ENCODE peak calls at places on chromosome 9, in eight cellular contexts. One of them, this sample, is unnamed.

GRCh38 chr9:87464110-87464991 is 33.3 kb upstream of the DAPK1 start:
- DNase-seq in activated CD4-positive, alpha-beta T cell treated with anti-CD3 and anti-CD28 coated beads, Interleukin-2, amount 50 U/mL, for 48 hours: peak
- DNase-seq in glutamatergic neuron: no peak
- DNase-seq in breast epithelium: no peak
- DNase-seq in esophagus squamous epithelium: no peak
- DNase-seq in naive thymus-derived CD4-positive, alpha-beta T cell: no peak
- DNase-seq in NB4: no peak
- DNase-seq in T-helper 9 cell: no peak
- DNase-seq in this sample: no peak

GRCh38 chr9:93397664-93398381 is 53.7 kb upstream of the FAM120A start:
- DNase-seq in activated CD4-positive, alpha-beta T cell treated with anti-CD3 and anti-CD28 coated beads, Interleukin-2, amount 50 U/mL, for 48 hours: no peak
- DNase-seq in glutamatergic neuron: no peak
- DNase-seq in breast epithelium: no peak
- DNase-seq in esophagus squamous epithelium: no peak
- DNase-seq in naive thymus-derived CD4-positive, alpha-beta T cell: no peak
- DNase-seq in NB4: peak
- DNase-seq in T-helper 9 cell: no peak
- DNase-seq in this sample: no peak

GRCh38 chr9:83208065-83208850 is 145.3 kb upstream of the RASEF start:
- DNase-seq in activated CD4-positive, alpha-beta T cell treated with anti-CD3 and anti-CD28 coated beads, Interleukin-2, amount 50 U/mL, for 48 hours: no peak
- DNase-seq in glutamatergic neuron: no peak
- DNase-seq in breast epithelium: no peak
- DNase-seq in esophagus squamous epithelium: no peak
- DNase-seq in naive thymus-derived CD4-positive, alpha-beta T cell: no peak
- DNase-seq in NB4: no peak
- DNase-seq in T-helper 9 cell: no peak
- DNase-seq in this sample: no peak

GRCh38 chr9:122562134-122562760 is 9.3 kb downstream of the OR1N2 start:
- DNase-seq in activated CD4-positive, alpha-beta T cell treated with anti-CD3 and anti-CD28 coated beads, Interleukin-2, amount 50 U/mL, for 48 hours: no peak
- DNase-seq in glutamatergic neuron: peak
- DNase-seq in breast epithelium: no peak
- DNase-seq in esophagus squamous epithelium: no peak
- DNase-seq in naive thymus-derived CD4-positive, alpha-beta T cell: no peak
- DNase-seq in NB4: no peak
- DNase-seq in T-helper 9 cell: no peak
- DNase-seq in this sample: no peak

GRCh38 chr9:130570200-130570599 is 9.2 kb upstream of the FUBP3 start:
- DNase-seq in activated CD4-positive, alpha-beta T cell treated with anti-CD3 and anti-CD28 coated beads, Interleukin-2, amount 50 U/mL, for 48 hours: no peak
- DNase-seq in glutamatergic neuron: no peak
- DNase-seq in breast epithelium: no peak
- DNase-seq in esophagus squamous epithelium: no peak
- DNase-seq in naive thymus-derived CD4-positive, alpha-beta T cell: no peak
- DNase-seq in NB4: no peak
- DNase-seq in T-helper 9 cell: no peak
- DNase-seq in this sample: no peak

GRCh38 chr9:127214421-127215265 is 49.9 kb upstream of the GARNL3 start:
- DNase-seq in activated CD4-positive, alpha-beta T cell treated with anti-CD3 and anti-CD28 coated beads, Interleukin-2, amount 50 U/mL, for 48 hours: peak
- DNase-seq in glutamatergic neuron: peak
- DNase-seq in breast epithelium: peak
- DNase-seq in esophagus squamous epithelium: no peak
- DNase-seq in naive thymus-derived CD4-positive, alpha-beta T cell: peak
- DNase-seq in NB4: peak
- DNase-seq in T-helper 9 cell: peak
- DNase-seq in this sample: no peak

GRCh38 chr9:73167614-73168013 is 15.9 kb downstream of the ANXA1 start:
- DNase-seq in activated CD4-positive, alpha-beta T cell treated with anti-CD3 and anti-CD28 coated beads, Interleukin-2, amount 50 U/mL, for 48 hours: no peak
- DNase-seq in glutamatergic neuron: no peak
- DNase-seq in breast epithelium: no peak
- DNase-seq in esophagus squamous epithelium: no peak
- DNase-seq in naive thymus-derived CD4-positive, alpha-beta T cell: no peak
- DNase-seq in NB4: no peak
- DNase-seq in T-helper 9 cell: no peak
- DNase-seq in this sample: no peak

GRCh38 chr9:134495881-134496412 is 145.7 kb upstream of the COL5A1 start:
- DNase-seq in activated CD4-positive, alpha-beta T cell treated with anti-CD3 and anti-CD28 coated beads, Interleukin-2, amount 50 U/mL, for 48 hours: no peak
- DNase-seq in glutamatergic neuron: no peak
- DNase-seq in breast epithelium: no peak
- DNase-seq in esophagus squamous epithelium: no peak
- DNase-seq in naive thymus-derived CD4-positive, alpha-beta T cell: no peak
- DNase-seq in NB4: no peak
- DNase-seq in T-helper 9 cell: no peak
- DNase-seq in this sample: no peak

GRCh38 chr9:93549636-93550035 is 26.7 kb upstream of the PHF2 start:
- DNase-seq in activated CD4-positive, alpha-beta T cell treated with anti-CD3 and anti-CD28 coated beads, Interleukin-2, amount 50 U/mL, for 48 hours: no peak
- DNase-seq in glutamatergic neuron: no peak
- DNase-seq in breast epithelium: no peak
- DNase-seq in esophagus squamous epithelium: no peak
- DNase-seq in naive thymus-derived CD4-positive, alpha-beta T cell: no peak
- DNase-seq in NB4: no peak
- DNase-seq in T-helper 9 cell: no peak
- DNase-seq in this sample: no peak

GRCh38 chr9:32502996-32503395 is 23.0 kb downstream of the RIGI start:
- DNase-seq in activated CD4-positive, alpha-beta T cell treated with anti-CD3 and anti-CD28 coated beads, Interleukin-2, amount 50 U/mL, for 48 hours: no peak
- DNase-seq in glutamatergic neuron: no peak
- DNase-seq in breast epithelium: no peak
- DNase-seq in esophagus squamous epithelium: no peak
- DNase-seq in naive thymus-derived CD4-positive, alpha-beta T cell: no peak
- DNase-seq in NB4: no peak
- DNase-seq in T-helper 9 cell: no peak
- DNase-seq in this sample: no peak

GRCh38 chr9:120942186-120943001 is 15.8 kb upstream of the TRAF1 start:
- DNase-seq in activated CD4-positive, alpha-beta T cell treated with anti-CD3 and anti-CD28 coated beads, Interleukin-2, amount 50 U/mL, for 48 hours: no peak
- DNase-seq in glutamatergic neuron: no peak
- DNase-seq in breast epithelium: no peak
- DNase-seq in esophagus squamous epithelium: no peak
- DNase-seq in naive thymus-derived CD4-positive, alpha-beta T cell: no peak
- DNase-seq in NB4: no peak
- DNase-seq in T-helper 9 cell: no peak
- DNase-seq in this sample: no peak

This sample was measured in T-helper 22 cell.